ENCODE peak calls at places on chromosomes 13 and 19, in eight cellular contexts. G is left colon; M is HT1080; L is glomerular endothelial cell; E is Caco-2; I is RKO; T is activated CD4-positive, CD25-positive, alpha-beta regulatory T cell; X is activated T-cell treated with anti-CD3 and anti-CD28 coated beads, Interleukin-2, amount 50 U/mL, for 72 hours. Q is an unnamed sample.
A peak's percentile ranks its signal among the peaks of the same experiment; 100 is the strongest.

GRCh38 chr19:17831419-17831888 is 10.1 kb upstream of the INSL3 start:
- DNase-seq in T (no peak), G (no peak), X (no peak), M (no peak), L (no peak), E (no peak), I (no peak), Q (no peak)

GRCh38 chr19:13841339-13842293 is 35.3 kb upstream of the NANOS3 start:
- DNase-seq in X (peak; percentile 37), L (no peak), G (peak; percentile 88), T (no peak), M (peak; percentile 69), I (peak; percentile 55), E (no peak), Q (peak; percentile 5)

GRCh38 chr13:106373989-106374572 is 161.4 kb downstream of the EFNB2 start:
- DNase-seq in X (peak; percentile 28), T (no peak), L (no peak), E (no peak), M (peak; percentile 76), I (no peak), G (no peak), Q (no peak)

GRCh38 chr19:33224694-33225457 is 774 bp downstream of the SLC7A10 start:
- DNase-seq in T (no peak), I (no peak), M (no peak), X (no peak), L (no peak), G (no peak), E (no peak), Q (no peak)

GRCh38 chr19:40561947-40562346 is 14.7 kb upstream of the SHKBP1 start:
- DNase-seq in E (no peak), G (no peak), L (no peak), T (no peak), I (no peak), X (no peak), M (no peak), Q (no peak)

GRCh38 chr19:5125797-5126497 is 157.0 kb downstream of the KDM4B start:
- DNase-seq in L (no peak), I (no peak), E (no peak), T (no peak), G (no peak), M (no peak), X (no peak), Q (no peak)

GRCh38 chr13:109074853-109075252 is 445.4 kb downstream of the MYO16 start:
- DNase-seq in I (no peak), T (no peak), E (no peak), X (no peak), L (no peak), M (no peak), G (no peak), Q (no peak)

GRCh38 chr13:83780201-83780600 is 102.1 kb downstream of the SLITRK1 start:
- DNase-seq in G (no peak), I (no peak), X (no peak), E (peak; percentile 60), L (no peak), T (no peak), M (peak; percentile 52), Q (peak; percentile 48)

GRCh38 chr19:50723735-50724521 is 764 bp downstream of the CLEC11A start:
- DNase-seq in T (no peak), G (no peak), E (no peak), L (no peak), M (peak; percentile 47), I (peak; percentile 80), X (no peak), Q (no peak)

GRCh38 chr13:26021516-26021915 is 30.3 kb downstream of the SHISA2 start:
- DNase-seq in G (no peak), T (no peak), E (no peak), L (no peak), X (no peak), I (no peak), M (no peak), Q (no peak)

GRCh38 chr19:3827306-3827705 is 41.1 kb upstream of the MATK start:
- DNase-seq in L (no peak), M (no peak), G (no peak), I (no peak), E (no peak), X (no peak), T (no peak), Q (no peak)

GRCh38 chr19:9485140-9485539 is 13.3 kb downstream of the ZNF560 start:
- DNase-seq in M (no peak), G (no peak), I (no peak), T (no peak), E (no peak), L (no peak), X (no peak), Q (no peak)

GRCh38 chr19:49851456-49852259 is 699 bp downstream of the PTOV1 start:
- DNase-seq in E (peak; percentile 59), T (peak; percentile 27), G (peak; percentile 37), M (no peak), L (no peak), I (peak; percentile 59), X (peak; percentile 38), Q (no peak)

GRCh38 chr19:10520652-10521318 is 3.5 kb upstream of the S1PR5 start:
- DNase-seq in M (no peak), X (no peak), E (no peak), L (no peak), G (no peak), T (no peak), I (no peak), Q (no peak)

GRCh38 chr19:29967623-29968022 is 25.6 kb downstream of the URI1 start:
- DNase-seq in T (no peak), X (no peak), I (no peak), E (no peak), L (no peak), M (no peak), G (no peak), Q (peak; percentile 4)

GRCh38 chr13:78326608-78327007 is 276.7 kb downstream of the POU4F1 start:
- DNase-seq in L (no peak), T (no peak), I (peak; percentile 66), X (no peak), M (peak; percentile 81), E (no peak), G (no peak), Q (peak; percentile 65)

GRCh38 chr19:36113895-36114762 is 546 bp downstream of the POLR2I start:
- DNase-seq in E (peak; percentile 54), T (no peak), X (peak; percentile 28), L (no peak), M (peak; percentile 21), G (no peak), I (peak; percentile 48), Q (no peak)

GRCh38 chr19:15640904-15641597 is 354 bp downstream of the CYP4F3 start:
- DNase-seq in E (no peak), M (no peak), X (no peak), T (no peak), I (no peak), L (no peak), G (peak; percentile 53), Q (no peak)

GRCh38 chr13:111937763-111938375 is 129.1 kb upstream of the SOX1 start:
- DNase-seq in G (no peak), X (no peak), E (no peak), L (no peak), I (no peak), T (no peak), M (no peak), Q (no peak)

GRCh38 chr19:47429140-47429793 is 9.9 kb upstream of the MEIS3 start:
- DNase-seq in I (no peak), G (no peak), M (no peak), X (no peak), L (no peak), E (no peak), T (no peak), Q (no peak)

GRCh38 chr13:111460548-111461444 is 140.4 kb downstream of the TEX29 start:
- DNase-seq in X (no peak), M (peak; percentile 32), E (peak; percentile 53), T (no peak), G (no peak), L (no peak), I (peak; percentile 62), Q (peak; percentile 6)

GRCh38 chr13:51663980-51664957 is 80.0 kb downstream of the WDFY2 start:
- DNase-seq in T (no peak), I (no peak), E (no peak), M (no peak), X (no peak), G (no peak), L (no peak), Q (no peak)

GRCh38 chr13:111397202-111397880 is 76.9 kb downstream of the TEX29 start:
- DNase-seq in G (no peak), X (no peak), E (no peak), T (no peak), I (no peak), M (no peak), L (no peak), Q (no peak)

GRCh38 chr13:29465741-29466293 is 129.7 kb downstream of the SLC7A1 start:
- DNase-seq in E (no peak), X (no peak), G (no peak), T (no peak), M (peak; percentile 56), I (no peak), L (no peak), Q (no peak)

GRCh38 chr19:10105241-10106099 is 692 bp upstream of the PPAN start:
- DNase-seq in L (no peak), G (no peak), M (no peak), I (no peak), X (peak; percentile 89), E (no peak), T (no peak), Q (no peak)

GRCh38 chr19:4441994-4442845 is 15.4 kb downstream of the UBXN6 start:
- DNase-seq in I (no peak), L (no peak), T (no peak), X (no peak), G (no peak), M (no peak), E (no peak), Q (no peak)

GRCh38 chr19:48739835-48740704 is at the start of gene RASIP1:
- DNase-seq in I (no peak), G (no peak), T (no peak), X (no peak), M (no peak), E (no peak), L (no peak), Q (no peak)

GRCh38 chr13:23500858-23501257 is 67.4 kb upstream of the SACS start:
- DNase-seq in X (no peak), I (no peak), M (peak; percentile 42), L (no peak), T (no peak), G (no peak), E (no peak), Q (peak; percentile 72)

GRCh38 chr19:45030825-45031224 is 8.0 kb upstream of the CLASRP start:
- DNase-seq in X (no peak), T (no peak), I (no peak), E (no peak), G (no peak), M (no peak), L (no peak), Q (no peak)

GRCh38 chr19:56995298-56995697 is 124.5 kb upstream of the USP29 start:
- DNase-seq in E (no peak), X (no peak), I (no peak), M (no peak), T (no peak), L (no peak), G (no peak), Q (no peak)

GRCh38 chr13:111952814-111953213 is 114.1 kb upstream of the SOX1 start:
- DNase-seq in X (no peak), L (no peak), I (no peak), G (no peak), M (no peak), T (no peak), E (no peak), Q (no peak)

GRCh38 chr19:43518051-43518450 is 8.9 kb downstream of the ETHE1 start:
- DNase-seq in E (no peak), M (no peak), I (no peak), X (no peak), T (no peak), L (no peak), G (no peak), Q (no peak)

Q was measured in NCI-H226.